ENCODE peak calls at places on chromosomes 12 and 14, in four cellular contexts. One of them, this sample, is unnamed. For H3K9me3, the result is how much of the 10 kb centered on the place peaks cover.

GRCh38 chr14:39025810-39026627 is 77.0 kb downstream of the SEC23A start:
- DNase-seq in heart right ventricle: no peak
- DNase-seq in ovary: no peak
- DNase-seq in fibroblast of lung: no peak
- DNase-seq in this sample: no peak

GRCh38 chr12:49543221-49543913 is 4.5 kb downstream of the KCNH3 start:
- DNase-seq in heart right ventricle: no peak
- DNase-seq in ovary: peak
- DNase-seq in fibroblast of lung: no peak
- DNase-seq in this sample: no peak

GRCh38 chr12:64691793-64692583 is 67.2 kb downstream of the GNS start:
- DNase-seq in heart right ventricle: no peak
- DNase-seq in ovary: no peak
- DNase-seq in fibroblast of lung: no peak
- DNase-seq in this sample: no peak

GRCh38 chr12:30992381-30992780 is 65.8 kb downstream of the TSPAN11 start:
- DNase-seq in heart right ventricle: no peak
- DNase-seq in ovary: no peak
- DNase-seq in fibroblast of lung: no peak
- DNase-seq in this sample: no peak

GRCh38 chr12:117919479-117919878 is 49.3 kb downstream of the KSR2 start:
- DNase-seq in heart right ventricle: no peak
- DNase-seq in ovary: no peak
- DNase-seq in fibroblast of lung: no peak
- DNase-seq in this sample: no peak

GRCh38 chr12:131349397-131350127 is 361.3 kb upstream of the SFSWAP start:
- DNase-seq in heart right ventricle: no peak
- DNase-seq in ovary: no peak
- DNase-seq in fibroblast of lung: no peak
- DNase-seq in this sample: no peak

GRCh38 chr12:112907415-112908157 is 824 bp downstream of the OAS1 start:
- DNase-seq in heart right ventricle: peak
- DNase-seq in ovary: no peak
- DNase-seq in fibroblast of lung: no peak
- DNase-seq in this sample: no peak

GRCh38 chr14:22976620-22977433 is 5.5 kb downstream of the AJUBA start:
- DNase-seq in heart right ventricle: no peak
- DNase-seq in ovary: no peak
- DNase-seq in fibroblast of lung: peak
- DNase-seq in this sample: no peak

GRCh38 chr12:113418213-113418879 is 3.8 kb upstream of the SDSL start:
- DNase-seq in heart right ventricle: peak
- DNase-seq in ovary: no peak
- DNase-seq in fibroblast of lung: no peak
- DNase-seq in this sample: no peak

GRCh38 chr14:22829661-22830328 is at the start of gene MRPL52:
- DNase-seq in heart right ventricle: peak
- DNase-seq in ovary: peak
- DNase-seq in fibroblast of lung: peak
- DNase-seq in this sample: peak

GRCh38 chr14:55731881-55732498 is 152.0 kb downstream of the KTN1 start:
- DNase-seq in heart right ventricle: peak
- DNase-seq in ovary: no peak
- DNase-seq in fibroblast of lung: no peak
- DNase-seq in this sample: peak

DNA sequence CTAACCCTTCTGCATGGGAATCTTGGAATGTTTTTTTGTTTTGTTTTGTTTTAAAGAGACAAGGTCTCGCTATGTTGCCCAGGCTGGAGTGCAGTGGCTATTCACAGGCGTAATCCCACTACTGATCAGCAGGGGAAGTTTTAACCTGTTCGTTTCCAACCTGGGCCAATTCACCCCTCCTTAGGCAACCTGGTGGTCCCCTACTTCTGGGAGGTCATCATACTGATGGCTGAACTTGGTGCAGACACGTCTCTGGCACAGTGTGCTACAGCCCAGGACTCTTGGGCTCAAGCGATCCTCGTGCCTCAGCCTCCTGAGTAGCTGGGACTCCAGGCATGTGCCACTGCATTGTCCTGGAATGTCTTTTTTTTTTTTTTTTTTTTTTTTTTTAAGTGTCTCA is 48.9 kb upstream of the ISM2 start:
- DNase-seq in heart right ventricle: no peak
- DNase-seq in ovary: no peak
- DNase-seq in fibroblast of lung: no peak
- DNase-seq in this sample: no peak
- TF ChIP-seq CTCF in heart right ventricle: no peak
- TF ChIP-seq CTCF in ovary: no peak
- TF ChIP-seq CTCF in fibroblast of lung: no peak
- TF ChIP-seq CTCF in this sample: peak

DNA sequence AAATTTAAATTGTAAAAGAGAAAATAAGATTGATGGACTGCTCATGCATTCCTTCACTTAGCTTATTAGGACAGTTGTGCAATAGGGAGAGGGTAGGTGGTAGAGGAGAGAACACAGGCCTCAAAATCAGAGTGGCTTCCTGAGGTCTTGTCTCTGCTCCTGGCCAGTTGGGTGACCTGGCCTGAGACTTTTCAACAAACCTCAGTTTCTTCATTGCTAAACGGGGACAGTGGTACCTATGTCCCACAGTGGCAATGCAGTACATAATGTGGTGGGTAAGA is 2.6 kb downstream of the MAP3K12 start:
- DNase-seq in heart right ventricle: no peak
- DNase-seq in ovary: no peak
- DNase-seq in fibroblast of lung: no peak
- DNase-seq in this sample: no peak
- H3K4me3 ChIP-seq in heart right ventricle: no peak
- H3K4me3 ChIP-seq in ovary: no peak
- H3K4me3 ChIP-seq in fibroblast of lung: no peak
- H3K4me3 ChIP-seq in this sample: no peak

DNA sequence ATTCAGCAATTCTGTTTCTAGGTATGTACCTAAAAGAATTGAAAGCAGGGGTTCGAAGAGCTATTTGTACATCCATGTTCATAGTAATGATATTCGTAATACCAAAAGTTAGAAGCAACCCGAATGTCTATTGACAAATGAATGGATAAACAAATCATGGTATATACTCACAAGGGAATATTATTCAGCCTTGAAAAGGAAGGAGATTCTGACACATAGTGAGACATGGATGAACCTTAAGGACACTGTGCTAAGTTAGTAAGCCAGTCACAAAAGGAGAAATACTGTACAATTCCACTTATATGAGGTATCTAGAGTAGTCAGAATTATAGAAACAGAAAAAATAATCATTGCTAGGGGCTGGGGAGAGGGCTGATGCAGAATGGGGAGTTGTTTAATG is 4.4 kb upstream of the FBXL14 start:
- DNase-seq in heart right ventricle: no peak
- DNase-seq in ovary: no peak
- DNase-seq in fibroblast of lung: no peak
- DNase-seq in this sample: no peak
- H3K9me3 ChIP-seq in heart right ventricle: under half
- H3K9me3 ChIP-seq in ovary: under half
- H3K9me3 ChIP-seq in fibroblast of lung: under half
- H3K9me3 ChIP-seq in this sample: under half

GRCh38 chr14:93220509-93220908 is 13.5 kb downstream of the UBR7 start:
- DNase-seq in heart right ventricle: no peak
- DNase-seq in ovary: no peak
- DNase-seq in fibroblast of lung: no peak
- DNase-seq in this sample: no peak

GRCh38 chr14:93223565-93223964 is 16.5 kb downstream of the UBR7 start:
- DNase-seq in heart right ventricle: no peak
- DNase-seq in ovary: no peak
- DNase-seq in fibroblast of lung: no peak
- DNase-seq in this sample: no peak

GRCh38 chr14:93214598-93214997 is 7.5 kb downstream of the UBR7 start:
- DNase-seq in heart right ventricle: no peak
- DNase-seq in ovary: no peak
- DNase-seq in fibroblast of lung: no peak
- DNase-seq in this sample: no peak

GRCh38 chr14:93219103-93219726 is 12.2 kb downstream of the UBR7 start:
- DNase-seq in heart right ventricle: peak
- DNase-seq in ovary: no peak
- DNase-seq in fibroblast of lung: peak
- DNase-seq in this sample: peak
- TF ChIP-seq CTCF in heart right ventricle: peak
- TF ChIP-seq CTCF in ovary: no peak
- TF ChIP-seq CTCF in fibroblast of lung: peak
- TF ChIP-seq CTCF in this sample: peak

This sample was measured in BE2C.